ENCODE peak calls at places on chromosomes 4 and X, in six cellular contexts. F is breast epithelium, M is mesenchymal stem cell, W is upper lobe of right lung, D is adrenal gland, G is tibial artery. X is an unnamed sample. For H3K4me1 and H3K36me3, the result is how much of the 10 kb centered on the place peaks cover.

GRCh38 chrX:120823554-120823953 is 52.1 kb downstream of the CT47B1 start:
- DNase-seq in D (no peak), W (no peak), F (no peak), G (no peak), M (no peak), X (no peak)

GRCh38 chrX:44765556-44765955 is 78.3 kb upstream of the DUSP21 start:
- DNase-seq in G (no peak), W (no peak), D (no peak), M (no peak), F (no peak), X (no peak)

GRCh38 chr4:178664636-178665035 is 1222.4 kb upstream of the AGA start:
- DNase-seq in M (no peak), D (no peak), G (no peak), F (no peak), W (no peak), X (no peak)

GRCh38 chrX:101658661-101659477 is 781 bp downstream of the ARMCX2 start:
- DNase-seq in F (peak), W (peak), G (peak), D (peak), M (peak), X (peak)

GRCh38 chr4:3367866-3368265 is 73.9 kb upstream of the HGFAC start:
- DNase-seq in D (peak), G (no peak), W (no peak), M (no peak), F (no peak), X (no peak)

GRCh38 chr4:130336585-130337217 is 1240.7 kb downstream of the C4orf33 start:
- DNase-seq in M (peak), G (no peak), W (no peak), F (no peak), D (no peak), X (no peak)

GRCh38 chrX:43500996-43501694 is 155.0 kb upstream of the MAOA start:
- DNase-seq in W (no peak), G (no peak), D (no peak), F (no peak), M (no peak), X (no peak)

GRCh38 chrX:83416273-83416672 is 91.8 kb upstream of the POU3F4 start:
- DNase-seq in D (no peak), F (no peak), G (no peak), M (no peak), W (no peak), X (no peak)

GRCh38 chr4:106985830-106986229 is 50.3 kb downstream of the DKK2 start:
- DNase-seq in W (no peak), D (no peak), M (no peak), F (no peak), G (no peak), X (no peak)

GRCh38 chr4:92184566-92184965 is 119.2 kb upstream of the GRID2 start:
- DNase-seq in G (no peak), F (no peak), D (no peak), M (no peak), W (no peak), X (no peak)

GRCh38 chrX:56763556-56764152 is 34.6 kb downstream of the NBDY start:
- DNase-seq in W (no peak), M (no peak), D (peak), G (no peak), F (no peak), X (peak)

GRCh38 chr4:41839945-41840854 is 91.7 kb upstream of the PHOX2B start:
- DNase-seq in M (no peak), F (no peak), W (no peak), D (no peak), G (no peak), X (no peak)

GRCh38 chrX:17405225-17405969 is 30.4 kb downstream of the NHS start:
- DNase-seq in F (no peak), M (no peak), W (no peak), G (no peak), D (no peak), X (no peak)

GRCh38 chr4:109169160-109169559 is 133.3 kb downstream of the COL25A1 start:
- DNase-seq in D (no peak), F (no peak), W (no peak), M (no peak), G (no peak), X (no peak)

GRCh38 chr4:73589887-73590801 is 30.1 kb downstream of the RASSF6 start:
- DNase-seq in G (no peak), D (no peak), F (no peak), W (no peak), M (peak), X (no peak)

GRCh38 chrX:40434947-40435346 is 145.8 kb upstream of the ATP6AP2 start:
- DNase-seq in F (no peak), M (peak), W (no peak), D (peak), G (no peak), X (no peak)

GRCh38 chr4:143358923-143359694 is 22.4 kb downstream of the GAB1 start:
- DNase-seq in G (no peak), D (no peak), M (peak), W (no peak), F (no peak), X (peak)

GRCh38 chrX:44935640-44936039 is 62.7 kb downstream of the KDM6A start:
- DNase-seq in F (no peak), G (no peak), D (no peak), M (no peak), W (no peak), X (no peak)

GRCh38 chr4:116055857-116056827 is 942.7 kb upstream of the NDST4 start:
- DNase-seq in M (peak), G (no peak), D (no peak), F (no peak), W (no peak), X (no peak)

GRCh38 chr4:52729586-52729985 is 21.6 kb downstream of the ERVMER34-1 start:
- DNase-seq in G (no peak), M (no peak), W (no peak), F (no peak), D (no peak), X (no peak)

GRCh38 chr4:160143574-160143973 is 1040.7 kb downstream of the RAPGEF2 start:
- DNase-seq in G (no peak), M (no peak), D (no peak), W (no peak), F (no peak), X (no peak)

GRCh38 chrX:17590892-17591740 is 146.2 kb upstream of the SCML1 start:
- DNase-seq in G (peak), F (no peak), W (no peak), M (peak), D (peak), X (no peak)

GRCh38 chrX:65689377-65689776 is 21.9 kb downstream of the MSN start:
- DNase-seq in W (no peak), G (no peak), M (no peak), F (no peak), D (no peak), X (no peak)
- H3K4me1 ChIP-seq in W (half or more), G (under half), M (under half), F (under half), D (under half), X (half or more)

DNA sequence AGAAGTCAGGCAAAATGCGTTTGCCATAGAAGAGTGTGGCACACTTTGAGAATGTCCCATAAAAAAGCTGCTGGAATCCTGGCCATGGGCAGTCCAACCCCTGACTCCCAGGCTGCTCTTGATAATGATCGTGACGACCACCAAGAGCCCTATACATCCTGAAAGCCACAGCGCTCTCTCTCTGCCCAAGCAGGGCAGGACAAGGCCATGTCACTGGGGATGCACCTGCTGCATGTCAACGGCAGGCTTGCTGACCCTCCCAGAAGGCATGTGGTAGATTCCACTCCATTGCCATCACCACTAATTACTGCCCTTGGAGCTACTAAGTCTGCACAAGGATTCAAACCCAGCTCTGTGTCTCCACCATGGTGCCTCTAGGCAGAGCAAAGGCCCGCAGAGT is 144.5 kb downstream of the EVC2 start:
- DNase-seq in M (no peak), W (no peak), D (no peak), F (no peak), G (no peak), X (no peak)
- H3K36me3 ChIP-seq in M (under half), W (under half), D (under half), F (under half), G (half or more), X (under half)

DNA sequence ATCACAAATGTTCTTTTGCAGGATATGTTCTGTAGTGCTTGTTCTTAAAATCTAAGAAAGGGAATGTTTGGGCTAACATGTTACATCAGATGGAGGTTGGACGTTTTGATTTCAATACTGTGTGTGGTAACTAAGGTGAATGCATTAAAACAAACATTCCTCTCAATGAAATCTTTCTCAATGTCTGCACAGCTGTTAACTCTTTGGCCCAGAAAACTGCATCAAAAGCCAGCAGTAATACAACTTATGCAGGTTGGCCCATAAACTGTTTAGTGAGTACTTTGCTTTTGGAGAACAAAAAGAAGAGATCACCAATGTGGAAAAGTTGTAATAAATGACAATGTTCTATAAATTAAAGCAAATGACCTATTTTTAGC is 18.1 kb downstream of the ARSJ start:
- DNase-seq in D (no peak), M (peak), W (no peak), G (no peak), F (no peak), X (no peak)
- H3K4me1 ChIP-seq in D (under half), M (under half), W (under half), G (under half), F (under half), X (under half)

GRCh38 chr4:75658881-75659280 is 14.3 kb downstream of the G3BP2 start:
- DNase-seq in G (no peak), D (no peak), M (peak), W (no peak), F (no peak), X (no peak)

GRCh38 chr4:75659512-75660031 is 13.6 kb downstream of the G3BP2 start:
- DNase-seq in W (no peak), M (no peak), G (no peak), F (no peak), D (no peak), X (no peak)

GRCh38 chr4:75653845-75654503 is 19.2 kb downstream of the G3BP2 start:
- DNase-seq in M (peak), D (no peak), W (no peak), G (no peak), F (no peak), X (no peak)

GRCh38 chr4:75655562-75655961 is 17.6 kb downstream of the G3BP2 start:
- DNase-seq in W (no peak), D (no peak), M (no peak), G (no peak), F (no peak), X (no peak)

DNA sequence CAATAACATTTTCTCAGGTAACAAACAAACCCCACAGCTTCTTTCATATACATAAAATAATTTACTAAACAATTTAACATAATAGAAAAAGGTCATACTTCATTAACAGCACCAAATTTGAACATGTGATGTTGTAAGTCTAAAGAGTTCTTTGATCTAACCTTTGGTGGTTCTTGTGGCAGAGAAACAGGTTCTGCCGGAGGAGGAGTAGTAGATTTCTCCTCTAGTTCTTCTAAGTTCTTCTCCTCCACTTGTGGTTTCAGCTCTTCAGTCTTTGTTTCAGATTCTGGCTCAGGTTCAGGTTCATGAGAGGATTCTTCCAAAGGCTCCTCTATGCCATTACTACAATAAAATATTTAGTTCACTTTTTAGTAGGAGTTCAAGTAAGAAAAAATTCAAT is 18.3 kb downstream of the G3BP2 start:
- DNase-seq in F (no peak), D (no peak), G (no peak), M (no peak), W (no peak), X (no peak)
- H3K36me3 ChIP-seq in F (under half), D (under half), G (half or more), M (under half), W (half or more), X (half or more)

X was measured in spleen.